ENCODE peak calls at places on chromosome 6, in five cellular contexts. One of them, this sample, is unnamed.

GRCh38 chr6:9397981-9398559 is 962.7 kb upstream of the SLC35B3 start:
- DNase-seq in nephron progenitor cell: no peak
- DNase-seq in stimulated activated naive B cell treated with anti-CD40 and anti-IgM and Interleukin-4, amounts not matched to agents 10 μg/mL and 1 μg/mL and 100 μg/mL, for 72 hours: no peak
- DNase-seq in activated T-cell treated with anti-CD3 and anti-CD28 coated beads, Interleukin-2, amount 50 U/mL, for 24 hours: no peak
- DNase-seq in brain microvascular endothelial cell: no peak
- DNase-seq in this sample: no peak

GRCh38 chr6:2857580-2858337 is 16.1 kb upstream of the SERPINB1 start:
- DNase-seq in activated T-cell treated with anti-CD3 and anti-CD28 coated beads, Interleukin-2, amount 50 U/mL, for 24 hours: peak
- DNase-seq in stimulated activated naive B cell treated with anti-CD40 and anti-IgM and Interleukin-4, amounts not matched to agents 10 μg/mL and 1 μg/mL and 100 μg/mL, for 72 hours: peak
- DNase-seq in nephron progenitor cell: no peak
- DNase-seq in brain microvascular endothelial cell: peak
- DNase-seq in this sample: peak

GRCh38 chr6:34425498-34426410 is at the start of gene RPS10:
- DNase-seq in brain microvascular endothelial cell: peak
- DNase-seq in activated T-cell treated with anti-CD3 and anti-CD28 coated beads, Interleukin-2, amount 50 U/mL, for 24 hours: peak
- DNase-seq in nephron progenitor cell: peak
- DNase-seq in stimulated activated naive B cell treated with anti-CD40 and anti-IgM and Interleukin-4, amounts not matched to agents 10 μg/mL and 1 μg/mL and 100 μg/mL, for 72 hours: peak
- DNase-seq in this sample: peak

GRCh38 chr6:122789862-122790739 is 1.0 kb downstream of the SMPDL3A start:
- DNase-seq in activated T-cell treated with anti-CD3 and anti-CD28 coated beads, Interleukin-2, amount 50 U/mL, for 24 hours: peak
- DNase-seq in brain microvascular endothelial cell: peak
- DNase-seq in stimulated activated naive B cell treated with anti-CD40 and anti-IgM and Interleukin-4, amounts not matched to agents 10 μg/mL and 1 μg/mL and 100 μg/mL, for 72 hours: peak
- DNase-seq in nephron progenitor cell: peak
- DNase-seq in this sample: peak

GRCh38 chr6:139903411-139904157 is 529.1 kb upstream of the CITED2 start:
- DNase-seq in nephron progenitor cell: no peak
- DNase-seq in stimulated activated naive B cell treated with anti-CD40 and anti-IgM and Interleukin-4, amounts not matched to agents 10 μg/mL and 1 μg/mL and 100 μg/mL, for 72 hours: no peak
- DNase-seq in brain microvascular endothelial cell: no peak
- DNase-seq in activated T-cell treated with anti-CD3 and anti-CD28 coated beads, Interleukin-2, amount 50 U/mL, for 24 hours: no peak
- DNase-seq in this sample: no peak

GRCh38 chr6:149899486-149899885 is 1.6 kb upstream of the RAET1E start:
- DNase-seq in activated T-cell treated with anti-CD3 and anti-CD28 coated beads, Interleukin-2, amount 50 U/mL, for 24 hours: no peak
- DNase-seq in brain microvascular endothelial cell: no peak
- DNase-seq in stimulated activated naive B cell treated with anti-CD40 and anti-IgM and Interleukin-4, amounts not matched to agents 10 μg/mL and 1 μg/mL and 100 μg/mL, for 72 hours: no peak
- DNase-seq in nephron progenitor cell: no peak
- DNase-seq in this sample: no peak

GRCh38 chr6:129345890-129346289 is 364.1 kb downstream of the ARHGAP18 start:
- DNase-seq in nephron progenitor cell: no peak
- DNase-seq in stimulated activated naive B cell treated with anti-CD40 and anti-IgM and Interleukin-4, amounts not matched to agents 10 μg/mL and 1 μg/mL and 100 μg/mL, for 72 hours: no peak
- DNase-seq in brain microvascular endothelial cell: peak
- DNase-seq in activated T-cell treated with anti-CD3 and anti-CD28 coated beads, Interleukin-2, amount 50 U/mL, for 24 hours: no peak
- DNase-seq in this sample: peak

GRCh38 chr6:19719691-19720127 is 117.5 kb upstream of the ID4 start:
- DNase-seq in stimulated activated naive B cell treated with anti-CD40 and anti-IgM and Interleukin-4, amounts not matched to agents 10 μg/mL and 1 μg/mL and 100 μg/mL, for 72 hours: no peak
- DNase-seq in nephron progenitor cell: peak
- DNase-seq in brain microvascular endothelial cell: peak
- DNase-seq in activated T-cell treated with anti-CD3 and anti-CD28 coated beads, Interleukin-2, amount 50 U/mL, for 24 hours: no peak
- DNase-seq in this sample: peak

This sample was measured in fibroblast of lung.